ENCODE peak calls at places on chromosomes 12 and 14, in ten cellular contexts. One of them, this sample, is unnamed. For H3K36me3, the result is how much of the 10 kb centered on the place peaks cover.

GRCh38 chr12:82326905-82327503 is 31.2 kb downstream of the CCDC59 start:
- DNase-seq in pancreas: no peak
- DNase-seq in PC-3: peak
- DNase-seq in gastrocnemius medialis: no peak
- DNase-seq in ovary: no peak
- DNase-seq in MM.1S: peak
- DNase-seq in fibroblast of lung: peak
- DNase-seq in brain microvascular endothelial cell: no peak
- DNase-seq in CD4-positive, CD25-positive, alpha-beta regulatory T cell: no peak
- DNase-seq in mucosa of descending colon: no peak
- DNase-seq in this sample: no peak

GRCh38 chr12:99954724-99955123 is 30.0 kb downstream of the ANKS1B start:
- DNase-seq in pancreas: no peak
- DNase-seq in brain microvascular endothelial cell: no peak
- DNase-seq in fibroblast of lung: no peak
- DNase-seq in ovary: no peak
- DNase-seq in gastrocnemius medialis: no peak
- DNase-seq in mucosa of descending colon: no peak
- DNase-seq in PC-3: no peak
- DNase-seq in MM.1S: no peak
- DNase-seq in CD4-positive, CD25-positive, alpha-beta regulatory T cell: no peak
- DNase-seq in this sample: no peak

GRCh38 chr14:101412741-101413140 is 148.6 kb upstream of the DIO3 start:
- DNase-seq in gastrocnemius medialis: no peak
- DNase-seq in pancreas: no peak
- DNase-seq in brain microvascular endothelial cell: no peak
- DNase-seq in MM.1S: no peak
- DNase-seq in ovary: no peak
- DNase-seq in CD4-positive, CD25-positive, alpha-beta regulatory T cell: no peak
- DNase-seq in mucosa of descending colon: no peak
- DNase-seq in fibroblast of lung: peak
- DNase-seq in PC-3: peak
- DNase-seq in this sample: no peak

GRCh38 chr12:52279683-52280318 is 5.4 kb downstream of the KRT86 start:
- DNase-seq in mucosa of descending colon: no peak
- DNase-seq in pancreas: no peak
- DNase-seq in fibroblast of lung: peak
- DNase-seq in PC-3: peak
- DNase-seq in brain microvascular endothelial cell: no peak
- DNase-seq in ovary: no peak
- DNase-seq in gastrocnemius medialis: no peak
- DNase-seq in MM.1S: no peak
- DNase-seq in CD4-positive, CD25-positive, alpha-beta regulatory T cell: no peak
- DNase-seq in this sample: no peak

GRCh38 chr12:109291117-109291516 is 18.0 kb downstream of the FOXN4 start:
- DNase-seq in PC-3: no peak
- DNase-seq in mucosa of descending colon: no peak
- DNase-seq in CD4-positive, CD25-positive, alpha-beta regulatory T cell: no peak
- DNase-seq in MM.1S: no peak
- DNase-seq in fibroblast of lung: no peak
- DNase-seq in ovary: no peak
- DNase-seq in pancreas: no peak
- DNase-seq in brain microvascular endothelial cell: no peak
- DNase-seq in gastrocnemius medialis: no peak
- DNase-seq in this sample: no peak

GRCh38 chr14:100629696-100630095 is 42.5 kb upstream of the BEGAIN start:
- DNase-seq in PC-3: no peak
- DNase-seq in pancreas: no peak
- DNase-seq in fibroblast of lung: peak
- DNase-seq in MM.1S: no peak
- DNase-seq in gastrocnemius medialis: no peak
- DNase-seq in ovary: no peak
- DNase-seq in brain microvascular endothelial cell: no peak
- DNase-seq in mucosa of descending colon: peak
- DNase-seq in CD4-positive, CD25-positive, alpha-beta regulatory T cell: no peak
- DNase-seq in this sample: peak

GRCh38 chr12:13036881-13037280 is 7.3 kb upstream of the FAM234B start:
- DNase-seq in PC-3: no peak
- DNase-seq in gastrocnemius medialis: no peak
- DNase-seq in MM.1S: no peak
- DNase-seq in pancreas: no peak
- DNase-seq in mucosa of descending colon: no peak
- DNase-seq in CD4-positive, CD25-positive, alpha-beta regulatory T cell: no peak
- DNase-seq in fibroblast of lung: no peak
- DNase-seq in ovary: no peak
- DNase-seq in brain microvascular endothelial cell: no peak
- DNase-seq in this sample: no peak

GRCh38 chr14:64701660-64702059 is 2.6 kb upstream of the PLEKHG3 start:
- DNase-seq in brain microvascular endothelial cell: no peak
- DNase-seq in ovary: no peak
- DNase-seq in MM.1S: no peak
- DNase-seq in fibroblast of lung: no peak
- DNase-seq in CD4-positive, CD25-positive, alpha-beta regulatory T cell: no peak
- DNase-seq in pancreas: no peak
- DNase-seq in PC-3: peak
- DNase-seq in gastrocnemius medialis: no peak
- DNase-seq in mucosa of descending colon: no peak
- DNase-seq in this sample: no peak

DNA sequence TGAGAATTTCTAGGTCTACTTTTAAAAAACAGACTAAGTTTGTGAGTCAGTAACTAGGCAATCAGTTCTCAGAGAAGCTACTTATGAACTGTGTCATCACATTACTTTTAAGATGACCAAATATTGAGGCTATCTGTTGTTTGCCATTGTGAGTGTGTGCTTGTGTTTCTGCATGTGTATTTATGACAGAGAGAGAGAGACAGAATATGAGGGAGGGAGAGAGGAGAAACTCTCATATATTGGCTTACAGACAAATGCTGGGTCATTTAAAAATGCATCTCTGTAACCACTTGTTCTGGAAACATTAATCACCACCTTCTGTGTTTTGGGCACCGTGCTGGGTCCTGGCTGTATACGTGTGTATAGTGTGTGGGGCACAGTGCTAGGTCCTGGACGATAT is 161.5 kb upstream of the FRMD6 start:
- DNase-seq in CD4-positive, CD25-positive, alpha-beta regulatory T cell: no peak
- DNase-seq in pancreas: no peak
- DNase-seq in gastrocnemius medialis: no peak
- DNase-seq in ovary: no peak
- DNase-seq in MM.1S: no peak
- DNase-seq in mucosa of descending colon: no peak
- DNase-seq in brain microvascular endothelial cell: no peak
- DNase-seq in PC-3: peak
- DNase-seq in fibroblast of lung: peak
- DNase-seq in this sample: no peak
- H3K4me3 ChIP-seq in CD4-positive, CD25-positive, alpha-beta regulatory T cell: no peak
- H3K4me3 ChIP-seq in pancreas: no peak
- H3K4me3 ChIP-seq in gastrocnemius medialis: no peak
- H3K4me3 ChIP-seq in ovary: no peak
- H3K4me3 ChIP-seq in MM.1S: no peak
- H3K4me3 ChIP-seq in mucosa of descending colon: no peak
- H3K4me3 ChIP-seq in brain microvascular endothelial cell: no peak
- H3K4me3 ChIP-seq in PC-3: no peak
- H3K4me3 ChIP-seq in fibroblast of lung: no peak
- H3K4me3 ChIP-seq in this sample: no peak

GRCh38 chr12:56616244-56616643 is 13.9 kb downstream of the BAZ2A start:
- DNase-seq in fibroblast of lung: no peak
- DNase-seq in brain microvascular endothelial cell: no peak
- DNase-seq in PC-3: no peak
- DNase-seq in mucosa of descending colon: no peak
- DNase-seq in CD4-positive, CD25-positive, alpha-beta regulatory T cell: no peak
- DNase-seq in pancreas: no peak
- DNase-seq in MM.1S: no peak
- DNase-seq in ovary: no peak
- DNase-seq in gastrocnemius medialis: no peak
- DNase-seq in this sample: no peak

GRCh38 chr12:56616924-56617323 is 13.2 kb downstream of the BAZ2A start:
- DNase-seq in ovary: no peak
- DNase-seq in pancreas: no peak
- DNase-seq in mucosa of descending colon: no peak
- DNase-seq in brain microvascular endothelial cell: no peak
- DNase-seq in MM.1S: no peak
- DNase-seq in CD4-positive, CD25-positive, alpha-beta regulatory T cell: no peak
- DNase-seq in gastrocnemius medialis: no peak
- DNase-seq in fibroblast of lung: no peak
- DNase-seq in PC-3: no peak
- DNase-seq in this sample: no peak

GRCh38 chr12:56614627-56615026 is 15.5 kb downstream of the BAZ2A start:
- DNase-seq in pancreas: no peak
- DNase-seq in gastrocnemius medialis: no peak
- DNase-seq in CD4-positive, CD25-positive, alpha-beta regulatory T cell: no peak
- DNase-seq in MM.1S: no peak
- DNase-seq in PC-3: no peak
- DNase-seq in mucosa of descending colon: no peak
- DNase-seq in ovary: no peak
- DNase-seq in brain microvascular endothelial cell: no peak
- DNase-seq in fibroblast of lung: no peak
- DNase-seq in this sample: no peak
- H3K36me3 ChIP-seq in pancreas: half or more
- H3K36me3 ChIP-seq in gastrocnemius medialis: under half
- H3K36me3 ChIP-seq in CD4-positive, CD25-positive, alpha-beta regulatory T cell: half or more
- H3K36me3 ChIP-seq in MM.1S: under half
- H3K36me3 ChIP-seq in PC-3: half or more
- H3K36me3 ChIP-seq in mucosa of descending colon: under half
- H3K36me3 ChIP-seq in ovary: under half
- H3K36me3 ChIP-seq in brain microvascular endothelial cell: half or more
- H3K36me3 ChIP-seq in fibroblast of lung: under half
- H3K36me3 ChIP-seq in this sample: half or more

GRCh38 chr12:94689002-94689645 is 38.8 kb upstream of the TMCC3 start:
- DNase-seq in gastrocnemius medialis: no peak
- DNase-seq in MM.1S: no peak
- DNase-seq in brain microvascular endothelial cell: peak
- DNase-seq in fibroblast of lung: peak
- DNase-seq in CD4-positive, CD25-positive, alpha-beta regulatory T cell: no peak
- DNase-seq in ovary: no peak
- DNase-seq in pancreas: no peak
- DNase-seq in mucosa of descending colon: no peak
- DNase-seq in PC-3: no peak
- DNase-seq in this sample: no peak

GRCh38 chr12:94686834-94687628 is 36.7 kb upstream of the TMCC3 start:
- DNase-seq in CD4-positive, CD25-positive, alpha-beta regulatory T cell: no peak
- DNase-seq in PC-3: peak
- DNase-seq in pancreas: no peak
- DNase-seq in MM.1S: no peak
- DNase-seq in mucosa of descending colon: no peak
- DNase-seq in gastrocnemius medialis: no peak
- DNase-seq in ovary: no peak
- DNase-seq in fibroblast of lung: no peak
- DNase-seq in brain microvascular endothelial cell: no peak
- DNase-seq in this sample: no peak

GRCh38 chr12:94689646-94690036 is 39.3 kb upstream of the TMCC3 start:
- DNase-seq in mucosa of descending colon: no peak
- DNase-seq in MM.1S: no peak
- DNase-seq in gastrocnemius medialis: no peak
- DNase-seq in brain microvascular endothelial cell: no peak
- DNase-seq in ovary: peak
- DNase-seq in fibroblast of lung: no peak
- DNase-seq in CD4-positive, CD25-positive, alpha-beta regulatory T cell: no peak
- DNase-seq in pancreas: no peak
- DNase-seq in PC-3: no peak
- DNase-seq in this sample: no peak

GRCh38 chr12:94694732-94695131 is 44.4 kb upstream of the TMCC3 start:
- DNase-seq in mucosa of descending colon: no peak
- DNase-seq in ovary: no peak
- DNase-seq in CD4-positive, CD25-positive, alpha-beta regulatory T cell: no peak
- DNase-seq in MM.1S: no peak
- DNase-seq in brain microvascular endothelial cell: no peak
- DNase-seq in fibroblast of lung: no peak
- DNase-seq in PC-3: no peak
- DNase-seq in gastrocnemius medialis: no peak
- DNase-seq in pancreas: no peak
- DNase-seq in this sample: no peak

GRCh38 chr12:94690199-94690695 is 39.9 kb upstream of the TMCC3 start:
- DNase-seq in ovary: no peak
- DNase-seq in fibroblast of lung: no peak
- DNase-seq in CD4-positive, CD25-positive, alpha-beta regulatory T cell: no peak
- DNase-seq in mucosa of descending colon: no peak
- DNase-seq in pancreas: no peak
- DNase-seq in MM.1S: no peak
- DNase-seq in brain microvascular endothelial cell: no peak
- DNase-seq in PC-3: no peak
- DNase-seq in gastrocnemius medialis: no peak
- DNase-seq in this sample: no peak
- H3K4me3 ChIP-seq in ovary: peak
- H3K4me3 ChIP-seq in fibroblast of lung: no peak
- H3K4me3 ChIP-seq in CD4-positive, CD25-positive, alpha-beta regulatory T cell: no peak
- H3K4me3 ChIP-seq in mucosa of descending colon: no peak
- H3K4me3 ChIP-seq in pancreas: no peak
- H3K4me3 ChIP-seq in MM.1S: no peak
- H3K4me3 ChIP-seq in brain microvascular endothelial cell: no peak
- H3K4me3 ChIP-seq in PC-3: no peak
- H3K4me3 ChIP-seq in gastrocnemius medialis: peak
- H3K4me3 ChIP-seq in this sample: no peak

GRCh38 chr14:50860478-50861086 is 11.3 kb upstream of the ABHD12B start:
- DNase-seq in mucosa of descending colon: peak
- DNase-seq in gastrocnemius medialis: peak
- DNase-seq in ovary: peak
- DNase-seq in pancreas: peak
- DNase-seq in CD4-positive, CD25-positive, alpha-beta regulatory T cell: peak
- DNase-seq in brain microvascular endothelial cell: peak
- DNase-seq in MM.1S: peak
- DNase-seq in PC-3: peak
- DNase-seq in fibroblast of lung: peak
- DNase-seq in this sample: peak

GRCh38 chr14:50864911-50865310 is 6.9 kb upstream of the ABHD12B start:
- DNase-seq in fibroblast of lung: no peak
- DNase-seq in PC-3: no peak
- DNase-seq in CD4-positive, CD25-positive, alpha-beta regulatory T cell: no peak
- DNase-seq in ovary: no peak
- DNase-seq in gastrocnemius medialis: no peak
- DNase-seq in brain microvascular endothelial cell: no peak
- DNase-seq in pancreas: no peak
- DNase-seq in mucosa of descending colon: no peak
- DNase-seq in MM.1S: no peak
- DNase-seq in this sample: no peak

GRCh38 chr14:50862171-50862570 is 9.7 kb upstream of the ABHD12B start:
- DNase-seq in ovary: no peak
- DNase-seq in mucosa of descending colon: no peak
- DNase-seq in PC-3: no peak
- DNase-seq in CD4-positive, CD25-positive, alpha-beta regulatory T cell: no peak
- DNase-seq in gastrocnemius medialis: no peak
- DNase-seq in fibroblast of lung: no peak
- DNase-seq in brain microvascular endothelial cell: no peak
- DNase-seq in MM.1S: no peak
- DNase-seq in pancreas: no peak
- DNase-seq in this sample: no peak

GRCh38 chr14:50864237-50864636 is 7.6 kb upstream of the ABHD12B start:
- DNase-seq in MM.1S: no peak
- DNase-seq in ovary: no peak
- DNase-seq in PC-3: no peak
- DNase-seq in fibroblast of lung: no peak
- DNase-seq in pancreas: no peak
- DNase-seq in gastrocnemius medialis: no peak
- DNase-seq in CD4-positive, CD25-positive, alpha-beta regulatory T cell: no peak
- DNase-seq in brain microvascular endothelial cell: no peak
- DNase-seq in mucosa of descending colon: no peak
- DNase-seq in this sample: no peak

DNA sequence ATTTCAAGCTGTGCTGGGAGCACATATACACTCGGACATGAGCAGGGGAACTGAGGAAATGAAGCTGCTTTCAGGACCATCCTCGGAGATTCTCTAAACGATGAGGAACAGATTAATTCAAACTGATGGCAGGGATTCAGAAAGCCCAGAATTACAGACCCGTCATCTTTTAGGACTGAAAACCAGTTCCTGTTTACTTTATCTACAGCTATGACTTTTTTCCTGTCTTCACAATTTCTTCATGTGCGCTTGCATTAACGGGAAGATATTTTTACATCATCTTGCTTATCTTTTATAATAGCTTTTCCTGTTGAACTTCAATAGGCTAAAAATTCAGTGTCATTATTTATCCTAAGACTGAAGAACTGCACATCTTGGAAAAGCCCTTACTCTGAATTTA is 6.2 kb upstream of the ABHD12B start:
- DNase-seq in MM.1S: no peak
- DNase-seq in ovary: no peak
- DNase-seq in PC-3: no peak
- DNase-seq in CD4-positive, CD25-positive, alpha-beta regulatory T cell: no peak
- DNase-seq in mucosa of descending colon: no peak
- DNase-seq in gastrocnemius medialis: no peak
- DNase-seq in fibroblast of lung: peak
- DNase-seq in pancreas: no peak
- DNase-seq in brain microvascular endothelial cell: no peak
- DNase-seq in this sample: no peak
- H3K36me3 ChIP-seq in MM.1S: under half
- H3K36me3 ChIP-seq in ovary: under half
- H3K36me3 ChIP-seq in PC-3: under half
- H3K36me3 ChIP-seq in CD4-positive, CD25-positive, alpha-beta regulatory T cell: under half
- H3K36me3 ChIP-seq in mucosa of descending colon: under half
- H3K36me3 ChIP-seq in gastrocnemius medialis: under half
- H3K36me3 ChIP-seq in fibroblast of lung: under half
- H3K36me3 ChIP-seq in pancreas: under half
- H3K36me3 ChIP-seq in brain microvascular endothelial cell: under half
- H3K36me3 ChIP-seq in this sample: under half

This sample was measured in MG63.